ENCODE peak calls at places on chromosome 17, in four cellular contexts. P is HepG2, V is H1, U is K562. Y is an unnamed sample.

GRCh38 chr17:18129041-18129502 is 20.5 kb downstream of the MYO15A start:
- DNase-seq in P (no peak), V (no peak), U (no peak), Y (no peak)

GRCh38 chr17:42373896-42374295 is 14.3 kb downstream of the STAT3 start:
- DNase-seq in U (no peak), V (no peak), P (no peak), Y (no peak)

GRCh38 chr17:43690624-43691316 is 29.0 kb upstream of the MEOX1 start:
- DNase-seq in U (no peak), V (no peak), P (no peak), Y (no peak)

GRCh38 chr17:38871992-38872605 is 2.2 kb downstream of the LASP1 start:
- DNase-seq in U (no peak), V (no peak), P (no peak), Y (no peak)

GRCh38 chr17:40242774-40243173 is 23.7 kb downstream of the WIPF2 start:
- DNase-seq in U (no peak), V (no peak), P (no peak), Y (no peak)

GRCh38 chr17:3019761-3020160 is 43.6 kb downstream of the OR1D5 start:
- DNase-seq in P (no peak), U (no peak), V (no peak), Y (no peak)

GRCh38 chr17:68295086-68295485 is 3.8 kb downstream of the ARSG start:
- DNase-seq in P (no peak), U (no peak), V (no peak), Y (no peak)

GRCh38 chr17:39167492-39167891 is 1.5 kb upstream of the ARL5C start:
- DNase-seq in P (no peak), V (no peak), U (no peak), Y (no peak)

GRCh38 chr17:78132086-78132676 is 1.6 kb downstream of the TMC8 start:
- DNase-seq in V (peak; percentile 69), U (no peak), P (no peak), Y (no peak)

GRCh38 chr17:37220609-37220953 is 155.2 kb upstream of the C17orf78 start:
- DNase-seq in V (no peak), U (no peak), P (no peak), Y (no peak)

GRCh38 chr17:4433515-4434031 is at the start of gene SPNS3:
- DNase-seq in P (no peak), V (no peak), U (no peak), Y (no peak)

GRCh38 chr17:48113201-48113676 is 5.7 kb downstream of the SNX11 start:
- DNase-seq in V (no peak), P (no peak), U (no peak), Y (peak; percentile 71)

GRCh38 chr17:44318077-44318892 is 6.3 kb downstream of the SLC25A39 start:
- DNase-seq in V (no peak), P (no peak), U (peak; percentile 12), Y (no peak)

GRCh38 chr17:31321481-31321880 is at the start of gene EVI2A:
- DNase-seq in V (no peak), U (peak; percentile 10), P (no peak), Y (peak; percentile 69)

GRCh38 chr17:39634384-39634871 is 2.5 kb upstream of the STARD3 start:
- DNase-seq in P (no peak), V (no peak), U (peak; percentile 62), Y (no peak)

GRCh38 chr17:83083368-83084201 is 4.2 kb downstream of the METRNL start:
- DNase-seq in V (no peak), U (no peak), P (no peak), Y (no peak)

GRCh38 chr17:49216482-49216881 is 6.0 kb downstream of the ABI3 start:
- DNase-seq in U (no peak), P (no peak), V (no peak), Y (no peak)
- TF ChIP-seq CEBPB in U (no peak), P (no peak), V (no peak), Y (no peak)

GRCh38 chr17:74212913-74213791 is at the start of gene TTYH2:
- DNase-seq in V (peak; percentile 81), P (peak; percentile 77), U (peak; percentile 88), Y (no peak)
- TF ChIP-seq CREB1 in V (peak; percentile 18), P (no peak), U (no peak), Y (no peak)

DNA sequence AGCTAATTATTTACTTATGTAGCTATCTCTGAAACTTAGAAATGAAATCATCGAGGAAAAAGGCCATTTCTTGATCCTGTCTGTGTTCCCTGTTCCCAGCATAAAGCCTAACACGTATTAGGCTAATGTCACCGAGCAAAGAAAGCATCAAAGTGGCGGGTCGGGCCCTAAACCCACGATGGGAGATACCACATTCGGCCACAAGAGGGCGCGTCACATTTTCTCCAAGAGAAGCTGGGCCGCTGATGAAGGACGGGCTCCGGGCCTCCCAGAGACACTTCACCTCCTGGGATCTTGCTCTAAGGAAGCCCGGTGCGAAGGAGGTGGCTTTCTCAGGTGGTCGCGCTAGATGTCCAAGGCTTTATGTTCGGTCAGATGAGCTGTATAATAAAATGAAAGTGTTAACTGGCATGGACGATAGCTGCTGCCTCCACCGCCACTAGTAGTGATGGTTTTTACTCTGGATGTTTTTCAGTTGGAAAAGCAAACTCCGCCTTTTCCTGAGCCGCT is 853 bp upstream of the PDK2 start:
- DNase-seq in V (peak; percentile 98), P (peak; percentile 81), U (peak; percentile 84), Y (peak; percentile 41)
- H2AFZ ChIP-seq in V (peak overlapping the region; percentile 15), P (peak overlapping the region; percentile 95), U (peak overlapping the region; percentile 75), Y (peak overlapping the region; percentile 98)

GRCh38 chr17:41311111-41311510 is 2.0 kb upstream of the KRTAP16-1 start:
- DNase-seq in V (no peak), U (no peak), P (no peak), Y (no peak)

GRCh38 chr17:41307647-41308046 is 1.5 kb downstream of the KRTAP16-1 start:
- DNase-seq in V (no peak), P (no peak), U (no peak), Y (no peak)

GRCh38 chr17:41308918-41309359 is at the start of gene KRTAP16-1:
- DNase-seq in U (no peak), V (no peak), P (no peak), Y (no peak)

GRCh38 chr17:41304091-41304490 is 1.4 kb upstream of the KRTAP29-1 start:
- DNase-seq in U (no peak), P (no peak), V (no peak), Y (no peak)

DNA sequence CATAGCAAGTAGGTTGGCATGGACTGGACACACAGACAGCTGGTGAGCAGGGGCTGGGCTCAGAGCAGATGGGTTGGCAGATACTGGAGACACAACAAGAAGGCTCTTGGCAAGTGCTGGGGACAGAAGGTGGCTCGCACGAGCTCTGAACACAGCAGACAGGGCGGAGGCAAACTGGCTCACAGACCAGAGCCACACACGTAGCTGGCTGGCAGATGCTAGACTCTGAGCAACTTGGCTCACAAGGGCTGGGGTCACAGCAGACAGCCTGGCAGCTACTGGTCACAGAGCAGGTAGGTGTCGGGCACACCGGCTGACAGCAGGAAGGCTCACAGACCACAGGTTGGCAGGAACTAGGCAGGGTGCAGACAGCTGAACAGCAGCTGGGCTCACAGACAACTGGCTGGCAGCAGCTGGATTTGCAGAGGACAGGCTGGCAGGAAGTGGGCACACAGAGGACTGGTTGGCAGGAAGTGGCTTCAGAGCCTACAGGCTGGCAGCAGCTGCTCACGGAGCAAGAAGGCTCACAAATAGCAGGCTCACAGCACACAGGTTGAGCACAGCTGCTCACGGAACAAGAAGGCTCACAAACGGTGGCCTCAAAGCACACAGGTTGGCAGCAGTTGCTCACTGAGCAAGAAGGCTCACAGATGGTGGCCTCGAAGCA is 725 bp downstream of the KRTAP16-1 start:
- DNase-seq in U (no peak), P (no peak), V (no peak), Y (peak; percentile 40)
- TF ChIP-seq CEBPB in U (no peak), P (no peak), V (no peak), Y (no peak)

DNA sequence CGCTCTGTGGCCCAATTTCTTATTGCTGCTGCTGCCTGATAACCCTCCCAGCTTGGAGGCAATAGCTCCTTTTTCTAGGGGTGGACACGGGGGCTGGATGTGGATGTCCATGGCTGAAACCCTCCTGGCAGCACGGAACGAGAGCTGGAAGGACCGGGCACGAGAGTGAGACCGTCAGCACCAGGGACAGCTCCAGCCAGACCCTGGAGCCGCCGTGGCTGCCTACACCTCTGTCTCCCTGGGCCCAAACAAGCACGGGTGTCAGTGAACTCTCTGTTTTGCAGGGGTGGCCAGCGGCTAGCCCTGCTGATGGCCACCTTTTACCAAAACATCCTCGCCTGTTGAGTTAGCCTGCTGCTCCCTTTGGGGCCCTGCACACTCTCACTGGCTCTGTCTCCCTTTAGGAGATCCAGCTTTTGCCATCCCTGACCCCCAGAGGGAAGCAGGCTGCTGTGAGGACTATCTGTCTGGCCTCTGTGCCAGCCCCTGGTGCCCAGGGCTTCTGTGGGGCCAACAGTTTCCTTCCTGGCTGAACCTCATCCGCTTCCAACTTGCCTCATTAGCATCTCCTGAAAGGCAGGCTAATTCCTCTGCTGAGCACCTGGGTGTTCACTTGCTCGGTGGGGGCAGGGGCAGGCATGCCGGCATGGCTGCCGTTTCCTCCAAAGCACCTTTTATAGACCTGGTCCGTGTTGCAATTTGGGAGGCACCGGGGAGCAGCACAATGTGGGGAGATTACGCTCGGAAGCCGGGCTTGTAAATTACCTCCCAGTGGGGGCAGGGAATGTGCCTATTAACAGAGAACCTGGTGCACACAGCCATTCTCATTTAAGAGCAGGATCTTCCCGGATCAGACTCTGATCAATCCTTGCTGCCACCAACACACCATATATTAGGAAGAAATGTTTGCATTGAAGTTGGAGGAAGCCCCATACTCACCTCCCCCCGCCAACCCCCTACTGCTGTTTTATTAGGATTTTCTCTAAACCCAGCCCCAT is 118.2 kb downstream of the ENGASE start:
- DNase-seq in V (peak; percentile 91), U (peak; percentile 61), P (no peak), Y (no peak)
- TF ChIP-seq CREB1 in V (no peak), U (no peak), P (no peak), Y (no peak)

GRCh38 chr17:76384987-76385891 is 830 bp downstream of the SPHK1 start:
- DNase-seq in P (peak; percentile 39), U (peak; percentile 82), V (peak; percentile 74), Y (no peak)

GRCh38 chr17:76384222-76384986 is at the start of gene SPHK1:
- DNase-seq in U (peak; percentile 92), P (peak; percentile 74), V (peak; percentile 83), Y (no peak)

GRCh38 chr17:76382803-76383644 is 1.4 kb upstream of the SPHK1 start:
- DNase-seq in P (peak; percentile 89), U (peak; percentile 86), V (peak; percentile 83), Y (no peak)

GRCh38 chr17:76382305-76382802 is 2.1 kb upstream of the SPHK1 start:
- DNase-seq in U (no peak), P (peak; percentile 97), V (peak; percentile 84), Y (no peak)

GRCh38 chr17:76383645-76384221 is 676 bp upstream of the SPHK1 start:
- DNase-seq in V (peak; percentile 78), P (peak; percentile 63), U (peak; percentile 75), Y (no peak)
- H2AFZ ChIP-seq in V (no peak overlapping the region), P (no peak overlapping the region), U (peak overlapping the region; percentile 94), Y (peak overlapping the region; percentile 84)